ENCODE peak calls at places on chromosomes 2 and 18, in seven cellular contexts. T is adrenal gland, I is body of pancreas, Y is Peyer's patch, X is esophagus squamous epithelium, P is IMR-90, O is sigmoid colon. N is an unnamed sample.

GRCh38 chr2:120485096-120485495 is 139.2 kb downstream of the INHBB start:
- DNase-seq in X (no peak), T (no peak), Y (peak), O (no peak), I (no peak), P (no peak), N (no peak)

GRCh38 chr2:205796914-205797313 is 114.6 kb downstream of the NRP2 start:
- DNase-seq in X (no peak), O (no peak), T (no peak), I (no peak), Y (no peak), P (no peak), N (no peak)

GRCh38 chr2:51758080-51758479 is 726.1 kb upstream of the NRXN1 start:
- DNase-seq in Y (no peak), T (no peak), I (no peak), O (no peak), P (no peak), X (no peak), N (no peak)

GRCh38 chr2:121351521-121352318 is 66.7 kb upstream of the TFCP2L1 start:
- DNase-seq in P (no peak), Y (no peak), O (peak), T (no peak), X (no peak), I (no peak), N (no peak)

GRCh38 chr2:236715511-236715961 is 145.9 kb downstream of the ACKR3 start:
- DNase-seq in I (no peak), O (no peak), T (no peak), Y (no peak), P (no peak), X (no peak), N (no peak)

GRCh38 chr18:76426738-76427305 is 68.2 kb downstream of the ZNF516 start:
- DNase-seq in O (peak), X (no peak), Y (no peak), P (no peak), T (peak), I (no peak), N (peak)

GRCh38 chr2:20326163-20326780 is 24.4 kb downstream of the PUM2 start:
- DNase-seq in X (no peak), P (peak), I (peak), O (no peak), Y (no peak), T (peak), N (peak)

GRCh38 chr18:38768504-38768903 is 1202.9 kb upstream of the CELF4 start:
- DNase-seq in O (no peak), T (no peak), I (no peak), X (no peak), Y (no peak), P (no peak), N (no peak)

GRCh38 chr2:224513991-224514390 is 71.2 kb downstream of the CUL3 start:
- DNase-seq in X (no peak), O (no peak), P (peak), Y (no peak), I (no peak), T (no peak), N (no peak)

GRCh38 chr2:36511858-36512630 is 85.9 kb downstream of the FEZ2 start:
- DNase-seq in O (no peak), X (no peak), T (no peak), P (no peak), I (no peak), Y (no peak), N (peak)

GRCh38 chr2:192544371-192544955 is 349.7 kb upstream of the TMEFF2 start:
- DNase-seq in O (no peak), I (no peak), T (no peak), X (no peak), Y (no peak), P (no peak), N (no peak)

GRCh38 chr2:176464886-176465564 is 195.8 kb downstream of the MTX2 start:
- DNase-seq in I (no peak), O (no peak), T (no peak), Y (no peak), X (no peak), P (no peak), N (no peak)

GRCh38 chr18:9673296-9674251 is 34.5 kb upstream of the RAB31 start:
- DNase-seq in I (peak), O (no peak), T (peak), X (no peak), Y (peak), P (peak), N (peak)

GRCh38 chr2:1707771-1708351 is 36.5 kb downstream of the PXDN start:
- DNase-seq in Y (no peak), I (no peak), P (peak), X (no peak), O (peak), T (peak), N (no peak)

GRCh38 chr2:198053173-198053572 is 248.8 kb downstream of the PLCL1 start:
- DNase-seq in O (no peak), X (no peak), T (no peak), I (no peak), P (no peak), Y (no peak), N (no peak)

GRCh38 chr2:44582363-44583008 is 220.7 kb downstream of the CAMKMT start:
- DNase-seq in O (no peak), X (no peak), P (peak), I (no peak), T (no peak), Y (no peak), N (no peak)

GRCh38 chr2:237864030-237864931 is 4.9 kb downstream of the RAMP1 start:
- DNase-seq in X (no peak), P (no peak), Y (peak), O (peak), T (no peak), I (peak), N (no peak)

GRCh38 chr2:121454549-121455090 is 76.1 kb upstream of the RNU4ATAC start:
- DNase-seq in O (no peak), Y (no peak), P (no peak), I (no peak), T (no peak), X (no peak), N (no peak)

GRCh38 chr2:116153729-116154128 is 1660.8 kb upstream of the DDX18 start:
- DNase-seq in P (no peak), O (no peak), X (no peak), I (no peak), Y (no peak), T (no peak), N (no peak)

GRCh38 chr2:127508621-127509034 is 17.7 kb downstream of the IWS1 start:
- DNase-seq in P (peak), O (peak), I (peak), T (peak), Y (no peak), X (peak), N (peak)

GRCh38 chr2:14752294-14752693 is 119.8 kb downstream of the LRATD1 start:
- DNase-seq in P (no peak), X (no peak), T (peak), O (no peak), Y (no peak), I (no peak), N (no peak)

GRCh38 chr18:50627594-50628542 is 68.0 kb downstream of the MAPK4 start:
- DNase-seq in O (peak), X (no peak), Y (no peak), T (no peak), P (no peak), I (no peak), N (no peak)

GRCh38 chr2:217945530-217945929 is 57.3 kb downstream of the TNS1 start:
- DNase-seq in X (no peak), T (no peak), I (no peak), O (peak), Y (peak), P (no peak), N (no peak)

GRCh38 chr2:127174176-127174575 is 45.9 kb downstream of the CYP27C1 start:
- DNase-seq in Y (no peak), X (no peak), O (peak), P (peak), T (peak), I (no peak), N (no peak)

GRCh38 chr2:130391872-130392670 is 36.2 kb downstream of the PTPN18 start:
- DNase-seq in P (peak), O (peak), T (peak), X (no peak), Y (no peak), I (no peak), N (no peak)

GRCh38 chr2:35973132-35973736 is 382.3 kb upstream of the CRIM1 start:
- DNase-seq in I (no peak), T (no peak), O (no peak), P (peak), X (no peak), Y (no peak), N (peak)

GRCh38 chr18:63073481-63073880 is 246.1 kb downstream of the BCL2 start:
- DNase-seq in Y (peak), I (no peak), X (no peak), P (no peak), O (no peak), T (no peak), N (peak)

GRCh38 chr18:63067939-63068338 is 251.6 kb downstream of the BCL2 start:
- DNase-seq in T (no peak), Y (no peak), I (no peak), O (no peak), X (no peak), P (no peak), N (no peak)

GRCh38 chr18:63069496-63069895 is 250.1 kb downstream of the BCL2 start:
- DNase-seq in X (no peak), Y (no peak), T (no peak), O (no peak), P (no peak), I (no peak), N (no peak)

GRCh38 chr18:63071566-63072175 is 247.9 kb downstream of the BCL2 start:
- DNase-seq in Y (no peak), X (no peak), I (no peak), O (no peak), T (no peak), P (no peak), N (no peak)

DNA sequence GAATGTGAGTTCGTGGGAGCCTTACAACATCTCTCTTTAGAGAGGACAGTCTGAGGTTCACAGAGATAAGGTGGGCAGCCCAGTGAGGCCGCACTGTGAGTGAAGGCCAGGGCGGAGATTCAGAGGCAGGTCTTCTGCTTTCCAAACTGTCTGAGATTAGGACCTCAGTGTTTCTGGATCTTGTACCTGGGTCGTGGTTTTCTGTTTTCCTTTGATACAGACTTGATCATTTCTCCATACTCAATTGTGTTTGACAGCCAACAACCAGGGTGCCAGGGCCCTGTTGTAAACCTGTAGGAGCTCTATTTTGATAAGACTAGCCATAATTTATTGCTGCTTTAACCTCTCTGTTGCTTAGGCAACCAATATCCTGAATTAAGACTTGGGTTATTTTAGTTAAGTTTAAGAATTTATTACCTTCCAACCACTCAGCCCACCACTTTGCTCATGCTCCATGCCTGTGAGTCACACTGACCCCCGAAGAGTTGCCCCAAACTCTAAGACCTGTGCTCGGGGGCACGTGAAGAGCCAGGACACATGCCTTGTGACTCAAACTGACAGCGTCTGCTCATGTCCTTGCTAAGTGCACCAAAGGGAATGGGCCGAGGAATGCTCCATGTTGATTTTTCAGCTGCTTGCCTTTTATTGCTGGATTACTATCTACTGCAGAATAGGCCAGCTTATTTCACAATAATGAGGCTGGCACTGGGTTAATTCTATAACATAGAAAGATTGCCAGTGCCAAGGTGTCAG is 248.6 kb downstream of the BCL2 start:
- DNase-seq in Y (peak), I (no peak), P (no peak), O (no peak), X (no peak), T (no peak), N (no peak)
- TF ChIP-seq POLR2A in Y (no peak), I (no peak), P (no peak), O (no peak), X (no peak), T (no peak), N (no peak)

GRCh38 chr2:71419976-71420375 is 33.4 kb upstream of the DYSF start:
- DNase-seq in Y (no peak), T (no peak), O (no peak), X (no peak), I (no peak), P (no peak), N (peak)
- TF ChIP-seq POLR2A in Y (no peak), T (no peak), O (no peak), X (no peak), I (no peak), P (no peak), N (no peak)

GRCh38 chr18:6376433-6377229 is 38.1 kb downstream of the L3MBTL4 start:
- DNase-seq in O (no peak), I (no peak), X (no peak), P (no peak), Y (no peak), T (no peak), N (no peak)

GRCh38 chr18:6374340-6374739 is 40.4 kb downstream of the L3MBTL4 start:
- DNase-seq in O (no peak), P (no peak), I (no peak), T (no peak), X (no peak), Y (no peak), N (no peak)

GRCh38 chr18:6370886-6371635 is 43.6 kb downstream of the L3MBTL4 start:
- DNase-seq in X (no peak), T (peak), Y (no peak), P (no peak), O (no peak), I (peak), N (no peak)

GRCh38 chr18:6373187-6373586 is 41.5 kb downstream of the L3MBTL4 start:
- DNase-seq in I (no peak), O (no peak), P (no peak), T (no peak), Y (no peak), X (no peak), N (no peak)

DNA sequence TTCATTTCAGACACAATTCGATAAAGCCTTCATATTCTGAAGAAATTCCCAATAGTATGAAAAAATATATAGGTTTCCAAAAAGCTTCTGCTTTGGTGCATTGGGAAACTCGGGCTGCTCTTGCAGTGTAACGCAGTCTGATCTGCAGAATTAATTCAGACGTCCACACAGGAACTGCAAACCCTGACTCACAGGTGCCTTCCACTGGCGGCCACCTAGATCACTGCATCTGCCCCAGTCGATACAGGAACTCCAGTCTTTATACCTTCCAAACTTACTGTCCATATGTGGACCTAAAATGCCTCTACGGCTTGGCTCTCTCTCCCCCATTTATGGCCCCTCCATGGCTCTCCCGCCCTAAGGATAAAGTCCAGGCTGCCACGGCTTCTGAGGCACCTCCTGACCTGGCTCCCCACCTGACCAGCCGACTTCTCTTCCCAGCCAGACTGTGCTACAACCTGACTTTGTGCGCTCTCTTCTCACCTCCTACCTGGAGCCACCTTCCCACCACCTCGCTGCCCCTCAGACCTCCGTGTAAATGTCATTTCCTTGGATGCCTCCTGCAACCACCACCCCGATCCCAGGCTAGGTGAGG is 39.7 kb downstream of the L3MBTL4 start:
- DNase-seq in I (no peak), T (no peak), Y (no peak), X (no peak), O (no peak), P (no peak), N (no peak)
- TF ChIP-seq POLR2A in I (no peak), T (no peak), Y (no peak), X (no peak), O (no peak), P (no peak), N (no peak)

DNA sequence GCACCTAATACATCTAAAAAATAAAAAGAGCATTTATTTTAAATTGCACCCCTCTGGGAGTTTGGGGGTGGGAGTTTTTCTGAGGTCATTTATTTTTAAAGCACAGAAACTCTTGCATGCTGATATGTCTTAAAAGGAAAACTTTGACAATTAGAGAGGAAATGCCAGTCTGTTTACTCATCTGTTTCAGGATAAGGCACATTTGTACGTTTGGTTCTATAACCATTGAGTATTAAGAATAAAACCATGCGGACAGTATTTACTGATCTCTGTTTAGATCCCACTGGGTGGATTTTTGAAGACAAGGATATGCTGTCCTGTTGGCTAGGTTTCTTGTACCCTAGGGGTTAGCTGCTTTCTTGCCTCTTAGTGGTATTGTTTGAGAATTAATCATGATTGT is 122.9 kb downstream of the TANC1 start:
- DNase-seq in Y (no peak), P (peak), T (no peak), X (no peak), I (no peak), O (no peak), N (no peak)
- TF ChIP-seq POLR2A in Y (no peak), P (no peak), T (no peak), X (no peak), I (no peak), O (no peak), N (no peak)